ENCODE peak calls at places on chromosome 7, in six cellular contexts. One of them, this sample, is unnamed.

GRCh38 chr7:26375604-26376207 is 84.0 kb downstream of the SNX10 start:
- DNase-seq in M059J: no peak
- DNase-seq in OCI-LY7: peak
- DNase-seq in stimulated activated CD4-positive, alpha-beta T cell treated with anti-CD3 and anti-CD28 coated beads, Interleukin-12 subunit alpha, Interleukin-12 subunit beta, amount 100 ng/mL, for 4 hours: no peak
- DNase-seq in GM18507: no peak
- DNase-seq in NCI-H1436 treated with DMSO at 0.1 percent for 48 hours: no peak
- DNase-seq in this sample: no peak

GRCh38 chr7:152761116-152761748 is 1.7 kb downstream of the ACTR3B start:
- DNase-seq in OCI-LY7: no peak
- DNase-seq in stimulated activated CD4-positive, alpha-beta T cell treated with anti-CD3 and anti-CD28 coated beads, Interleukin-12 subunit alpha, Interleukin-12 subunit beta, amount 100 ng/mL, for 4 hours: no peak
- DNase-seq in NCI-H1436 treated with DMSO at 0.1 percent for 48 hours: no peak
- DNase-seq in M059J: peak
- DNase-seq in GM18507: no peak
- DNase-seq in this sample: no peak

GRCh38 chr7:82036146-82036886 is 266.5 kb upstream of the HGF start:
- DNase-seq in NCI-H1436 treated with DMSO at 0.1 percent for 48 hours: no peak
- DNase-seq in GM18507: no peak
- DNase-seq in OCI-LY7: no peak
- DNase-seq in stimulated activated CD4-positive, alpha-beta T cell treated with anti-CD3 and anti-CD28 coated beads, Interleukin-12 subunit alpha, Interleukin-12 subunit beta, amount 100 ng/mL, for 4 hours: no peak
- DNase-seq in M059J: peak
- DNase-seq in this sample: no peak

GRCh38 chr7:19209297-19209696 is 64.1 kb upstream of the FERD3L start:
- DNase-seq in M059J: no peak
- DNase-seq in stimulated activated CD4-positive, alpha-beta T cell treated with anti-CD3 and anti-CD28 coated beads, Interleukin-12 subunit alpha, Interleukin-12 subunit beta, amount 100 ng/mL, for 4 hours: no peak
- DNase-seq in NCI-H1436 treated with DMSO at 0.1 percent for 48 hours: no peak
- DNase-seq in OCI-LY7: no peak
- DNase-seq in GM18507: no peak
- DNase-seq in this sample: no peak

GRCh38 chr7:92547579-92547978 is 19.0 kb downstream of the RBM48 start:
- DNase-seq in M059J: peak
- DNase-seq in OCI-LY7: no peak
- DNase-seq in GM18507: no peak
- DNase-seq in NCI-H1436 treated with DMSO at 0.1 percent for 48 hours: no peak
- DNase-seq in stimulated activated CD4-positive, alpha-beta T cell treated with anti-CD3 and anti-CD28 coated beads, Interleukin-12 subunit alpha, Interleukin-12 subunit beta, amount 100 ng/mL, for 4 hours: no peak
- DNase-seq in this sample: no peak

GRCh38 chr7:3861941-3862340 is 560.9 kb downstream of the SDK1 start:
- DNase-seq in NCI-H1436 treated with DMSO at 0.1 percent for 48 hours: no peak
- DNase-seq in stimulated activated CD4-positive, alpha-beta T cell treated with anti-CD3 and anti-CD28 coated beads, Interleukin-12 subunit alpha, Interleukin-12 subunit beta, amount 100 ng/mL, for 4 hours: no peak
- DNase-seq in OCI-LY7: no peak
- DNase-seq in GM18507: no peak
- DNase-seq in M059J: peak
- DNase-seq in this sample: no peak

GRCh38 chr7:7524121-7524520 is 11.6 kb downstream of the COL28A1 start:
- DNase-seq in M059J: no peak
- DNase-seq in stimulated activated CD4-positive, alpha-beta T cell treated with anti-CD3 and anti-CD28 coated beads, Interleukin-12 subunit alpha, Interleukin-12 subunit beta, amount 100 ng/mL, for 4 hours: no peak
- DNase-seq in NCI-H1436 treated with DMSO at 0.1 percent for 48 hours: no peak
- DNase-seq in OCI-LY7: no peak
- DNase-seq in GM18507: no peak
- DNase-seq in this sample: no peak

GRCh38 chr7:128931186-128931798 is 6.4 kb upstream of the IRF5 start:
- DNase-seq in M059J: no peak
- DNase-seq in NCI-H1436 treated with DMSO at 0.1 percent for 48 hours: no peak
- DNase-seq in GM18507: no peak
- DNase-seq in stimulated activated CD4-positive, alpha-beta T cell treated with anti-CD3 and anti-CD28 coated beads, Interleukin-12 subunit alpha, Interleukin-12 subunit beta, amount 100 ng/mL, for 4 hours: no peak
- DNase-seq in OCI-LY7: no peak
- DNase-seq in this sample: no peak

GRCh38 chr7:140653319-140654108 is 12.9 kb upstream of the DENND2A start:
- DNase-seq in stimulated activated CD4-positive, alpha-beta T cell treated with anti-CD3 and anti-CD28 coated beads, Interleukin-12 subunit alpha, Interleukin-12 subunit beta, amount 100 ng/mL, for 4 hours: no peak
- DNase-seq in NCI-H1436 treated with DMSO at 0.1 percent for 48 hours: no peak
- DNase-seq in M059J: peak
- DNase-seq in OCI-LY7: peak
- DNase-seq in GM18507: no peak
- DNase-seq in this sample: peak